ENCODE peak calls at places on chromosomes 1 and 21, in eight cellular contexts. E is sigmoid colon, F is epithelial cell of proximal tubule, A is foreskin fibroblast, B is pancreas, G is OCI-LY7, N is cardiac fibroblast, D is right atrium auricular region. P is an unnamed sample.

GRCh38 chr1:54671985-54672608 is 30.5 kb downstream of the MROH7 start:
- DNase-seq in B (peak; percentile 32), G (peak; percentile 53), N (peak; percentile 65), D (no peak), A (peak; percentile 76), F (no peak), E (no peak), P (no peak)

GRCh38 chr1:232686346-232686745 is 56.4 kb upstream of the SIPA1L2 start:
- DNase-seq in D (no peak), F (no peak), E (no peak), G (no peak), N (no peak), B (no peak), A (peak; percentile 20), P (no peak)

GRCh38 chr1:116766616-116767469 is 12.6 kb downstream of the CD2 start:
- DNase-seq in E (no peak), N (no peak), B (no peak), G (no peak), A (peak; percentile 59), F (no peak), D (no peak), P (no peak)

GRCh38 chr21:32302560-32302959 is 3.9 kb downstream of the MRAP start:
- DNase-seq in N (no peak), D (no peak), G (no peak), B (no peak), F (no peak), E (no peak), A (no peak), P (no peak)

GRCh38 chr1:102919659-102920058 is 188.7 kb downstream of the COL11A1 start:
- DNase-seq in A (peak; percentile 66), G (no peak), E (no peak), B (no peak), F (no peak), N (peak; percentile 80), D (no peak), P (no peak)

GRCh38 chr21:21682172-21682571 is 684.0 kb downstream of the NCAM2 start:
- DNase-seq in A (peak; percentile 16), F (no peak), N (peak; percentile 23), B (no peak), E (no peak), D (no peak), G (no peak), P (no peak)

GRCh38 chr1:220818421-220819173 is 31.9 kb downstream of the MTARC1 start:
- DNase-seq in N (peak; percentile 73), E (peak; percentile 95), A (peak; percentile 96), D (no peak), B (no peak), F (no peak), G (no peak), P (no peak)

GRCh38 chr1:200895448-200895799 is 724 bp downstream of the INAVA start:
- DNase-seq in F (no peak), D (no peak), A (no peak), B (no peak), E (no peak), G (no peak), N (no peak), P (no peak)

GRCh38 chr1:37147397-37147831 is 113.1 kb upstream of the GRIK3 start:
- DNase-seq in A (no peak), B (no peak), D (peak; percentile 47), E (no peak), F (no peak), G (no peak), N (no peak), P (no peak)

GRCh38 chr1:86356247-86356646 is 39.9 kb downstream of the ODF2L start:
- DNase-seq in D (no peak), G (peak; percentile 5), E (no peak), N (peak; percentile 19), B (no peak), F (no peak), A (no peak), P (no peak)

GRCh38 chr1:32686387-32686786 is 16.2 kb downstream of the SYNC start:
- DNase-seq in E (peak; percentile 5), A (no peak), D (no peak), F (no peak), N (no peak), G (no peak), B (no peak), P (no peak)

GRCh38 chr1:223363057-223363855 is 720 bp downstream of the SUSD4 start:
- DNase-seq in D (no peak), B (peak; percentile 49), F (no peak), E (no peak), A (peak; percentile 31), N (peak; percentile 17), G (no peak), P (no peak)
- H3K4me3 ChIP-seq in D (peak overlapping the region; percentile 53), B (peak overlapping the region; percentile 33), F (peak overlapping the region; percentile 50), E (peak overlapping the region; percentile 35), A (peak overlapping the region; percentile 18), N (no peak overlapping the region), G (peak overlapping the region; percentile 67), P (peak overlapping the region; percentile 42)

GRCh38 chr1:164589408-164589807 is 30.4 kb downstream of the PBX1 start:
- DNase-seq in A (no peak), B (no peak), D (no peak), N (no peak), G (no peak), F (no peak), E (no peak), P (no peak)
- H3K4me3 ChIP-seq in A (no peak overlapping the region), B (no peak overlapping the region), D (peak overlapping the region; percentile 36), N (no peak overlapping the region), G (no peak overlapping the region), F (no peak overlapping the region), E (peak overlapping the region; percentile 16), P (no peak overlapping the region)

DNA sequence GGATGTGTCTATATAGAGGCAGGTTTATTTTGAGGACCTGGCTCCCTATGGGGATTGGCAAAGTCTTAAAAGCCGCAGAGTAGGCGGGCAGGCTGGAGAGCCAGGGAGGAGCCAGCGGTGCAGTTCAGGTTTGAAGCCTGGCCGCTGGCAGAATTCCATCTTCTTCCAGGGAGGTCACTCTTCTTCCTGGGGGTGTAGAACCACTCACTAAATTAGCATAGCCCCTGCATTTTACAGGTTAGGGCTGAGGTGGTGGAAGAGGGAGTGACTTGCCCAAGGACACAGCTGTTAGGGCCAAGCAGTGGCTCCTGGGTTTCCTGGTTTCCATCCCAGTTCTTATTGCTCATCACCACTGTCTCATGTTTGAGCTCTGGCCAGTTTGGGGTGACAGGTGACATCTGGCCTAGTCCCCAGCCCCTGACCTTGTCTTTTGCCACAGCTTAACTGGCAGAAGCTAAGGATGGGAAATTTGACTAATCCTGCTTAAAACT is 1.4 kb downstream of the PINK1 start:
- DNase-seq in E (no peak), G (no peak), A (peak; percentile 66), N (peak; percentile 52), D (no peak), F (no peak), B (peak; percentile 53), P (no peak)
- H3K4me3 ChIP-seq in E (peak overlapping the region; percentile 90), G (peak overlapping the region; percentile 91), A (peak overlapping the region; percentile 76), N (peak overlapping the region; percentile 84), D (peak overlapping the region; percentile 92), F (peak overlapping the region; percentile 87), B (peak overlapping the region; percentile 94), P (peak overlapping the region; percentile 77)

DNA sequence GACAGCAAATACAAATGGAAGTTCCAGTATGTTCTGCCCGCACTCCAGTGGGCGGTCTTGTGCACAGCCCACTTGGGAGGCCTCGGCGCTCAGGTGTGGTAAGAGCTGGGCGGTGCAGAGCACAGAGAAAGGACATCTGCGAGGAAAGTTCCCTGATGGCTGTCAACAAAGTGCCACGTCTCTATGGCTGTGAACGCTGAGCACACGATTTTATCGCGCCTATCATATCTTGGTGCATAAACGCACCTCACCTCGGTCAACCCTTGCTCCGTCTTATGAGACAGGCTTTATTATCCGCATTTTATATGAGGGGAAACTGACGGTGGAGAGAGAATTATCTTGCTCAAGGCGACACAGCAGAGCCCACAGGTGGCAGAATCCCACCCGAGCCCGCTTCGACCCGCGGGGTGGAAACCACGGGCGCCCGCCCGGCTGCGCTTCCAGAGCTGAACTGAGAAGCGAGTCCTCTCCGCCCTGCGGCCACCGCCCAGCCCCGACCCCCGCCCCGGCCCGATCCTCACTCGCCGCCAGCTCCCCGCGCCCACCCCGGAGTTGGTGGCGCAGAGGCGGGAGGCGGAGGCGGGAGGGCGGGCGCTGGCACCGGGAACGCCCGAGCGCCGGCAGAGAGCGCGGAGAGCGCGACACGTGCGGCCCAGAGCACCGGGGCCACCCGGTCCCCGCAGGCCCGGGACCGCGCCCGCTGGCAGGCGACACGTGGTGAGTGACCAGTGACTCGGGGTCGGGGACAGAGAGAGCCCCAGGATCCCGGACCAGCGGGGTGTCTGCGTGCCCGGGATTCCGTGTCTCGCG is at the start of gene IL12RB2:
- DNase-seq in D (no peak), G (no peak), B (peak; percentile 33), E (no peak), N (peak; percentile 4), F (no peak), A (peak; percentile 16), P (no peak)
- H3K4me3 ChIP-seq in D (peak within 1 kb of the TSS; percentile 48), G (no peak within 1 kb of the TSS), B (peak within 1 kb of the TSS; percentile 36), E (no peak within 1 kb of the TSS), N (peak within 1 kb of the TSS; percentile 5), F (peak within 1 kb of the TSS; percentile 51), A (no peak within 1 kb of the TSS), P (peak within 1 kb of the TSS; percentile 33)

DNA sequence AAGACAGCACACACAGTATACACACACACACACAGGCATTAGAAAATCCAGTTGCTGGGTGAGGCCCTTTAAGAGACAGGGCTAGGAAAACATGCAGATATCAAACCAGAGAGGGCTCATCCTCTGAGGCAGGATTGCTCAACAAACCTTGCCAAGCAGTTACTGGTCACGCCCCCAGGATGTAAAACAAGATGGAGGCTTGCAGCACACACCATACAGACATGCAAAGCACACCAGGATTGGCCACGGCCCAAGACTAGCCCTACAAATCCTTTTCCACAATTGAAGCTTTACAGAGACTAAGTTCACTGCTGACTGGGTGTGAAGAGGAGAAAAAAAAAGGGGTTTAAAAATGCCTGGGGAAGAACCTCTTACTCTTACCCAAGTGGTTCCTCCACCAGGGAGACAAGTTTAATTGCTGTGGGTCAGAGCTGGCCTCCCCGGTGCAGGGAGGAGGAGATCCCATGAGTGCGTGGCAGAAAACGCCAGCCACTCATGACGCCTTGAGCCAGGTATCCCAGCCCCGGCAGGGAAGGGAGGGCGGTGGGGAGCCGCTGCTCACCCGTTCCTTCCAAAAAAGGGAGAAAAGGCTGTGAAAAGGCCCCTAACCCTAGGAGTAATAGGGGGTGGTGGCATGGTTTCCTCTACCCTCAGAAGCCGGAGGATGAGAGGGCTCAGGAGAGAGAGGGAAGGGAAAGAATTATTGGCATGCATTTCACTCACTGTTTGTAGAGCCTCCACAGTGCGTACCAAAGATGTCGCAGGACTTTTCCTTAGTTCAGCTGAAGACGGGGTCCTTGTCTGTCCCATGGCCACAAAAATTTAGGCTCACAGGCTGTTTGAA is 594.6 kb upstream of the ZP4 start:
- DNase-seq in E (no peak), N (peak; percentile 45), B (no peak), D (no peak), A (no peak), G (no peak), F (no peak), P (peak; percentile 34)
- H3K4me3 ChIP-seq in E (no peak overlapping the region), N (no peak overlapping the region), B (no peak overlapping the region), D (no peak overlapping the region), A (no peak overlapping the region), G (no peak overlapping the region), F (peak overlapping the region; percentile 71), P (peak overlapping the region; percentile 27)

DNA sequence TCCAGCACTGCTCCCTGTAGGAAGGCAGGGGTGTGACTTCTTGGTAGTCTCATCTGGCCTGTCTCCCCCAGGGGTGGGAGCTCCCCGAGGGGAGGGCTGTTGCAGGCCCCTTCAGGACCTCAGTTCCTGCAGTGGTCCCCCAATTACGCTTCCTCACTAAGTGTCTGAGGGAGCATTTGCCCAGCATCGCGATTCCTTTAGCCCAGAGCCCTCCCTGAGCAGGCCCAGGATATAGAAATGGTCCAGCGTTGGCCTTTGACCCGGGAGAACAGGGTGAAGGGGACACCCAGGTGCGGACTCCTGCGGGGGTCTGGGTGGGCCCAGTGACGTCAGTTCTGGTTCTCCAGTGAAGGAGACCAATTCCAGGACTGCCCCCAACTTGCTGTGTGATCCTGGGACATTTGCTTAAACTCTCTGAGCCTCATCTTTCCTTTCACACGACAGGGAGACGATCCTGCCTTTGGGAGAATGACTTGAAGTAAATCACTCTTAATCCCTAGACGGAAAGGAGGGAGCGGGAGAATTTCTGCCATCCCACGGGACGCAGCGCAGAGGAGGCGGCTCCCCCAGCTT is 32.6 kb upstream of the BTG2 start:
- DNase-seq in A (no peak), F (no peak), D (no peak), E (no peak), B (no peak), N (no peak), G (peak; percentile 4), P (no peak)
- H3K4me3 ChIP-seq in A (no peak overlapping the region), F (no peak overlapping the region), D (peak overlapping the region; percentile 39), E (no peak overlapping the region), B (no peak overlapping the region), N (no peak overlapping the region), G (peak overlapping the region; percentile 66), P (no peak overlapping the region)